ENCODE peak calls at places on chromosomes 1 and 21, in six cellular contexts. One of them, this sample, is unnamed. For H3K9me2, the result is how much of the 10 kb centered on the place peaks cover.

GRCh38 chr1:228108055-228108690 is 926 bp downstream of the MRPL55 start:
- DNase-seq in GM23338: no peak
- DNase-seq in OCI-LY7: no peak
- DNase-seq in hepatocyte: no peak
- DNase-seq in HCT116: no peak
- DNase-seq in PC-9: no peak
- DNase-seq in this sample: no peak

GRCh38 chr1:27517907-27518718 is 28.1 kb upstream of the WASF2 start:
- DNase-seq in GM23338: no peak
- DNase-seq in OCI-LY7: no peak
- DNase-seq in hepatocyte: peak
- DNase-seq in HCT116: no peak
- DNase-seq in PC-9: peak
- DNase-seq in this sample: no peak

GRCh38 chr1:168116327-168116799 is 20.4 kb downstream of the GPR161 start:
- DNase-seq in GM23338: no peak
- DNase-seq in OCI-LY7: no peak
- DNase-seq in hepatocyte: peak
- DNase-seq in HCT116: no peak
- DNase-seq in PC-9: peak
- DNase-seq in this sample: no peak

GRCh38 chr1:154873321-154873950 is 3.4 kb upstream of the KCNN3 start:
- DNase-seq in GM23338: no peak
- DNase-seq in OCI-LY7: no peak
- DNase-seq in hepatocyte: no peak
- DNase-seq in HCT116: no peak
- DNase-seq in PC-9: no peak
- DNase-seq in this sample: no peak

GRCh38 chr1:9065213-9065751 is 4.2 kb downstream of the SLC2A5 start:
- DNase-seq in GM23338: no peak
- DNase-seq in OCI-LY7: peak
- DNase-seq in hepatocyte: no peak
- DNase-seq in HCT116: no peak
- DNase-seq in PC-9: no peak
- DNase-seq in this sample: no peak

GRCh38 chr1:76142771-76143540 is 68.4 kb downstream of the ST6GALNAC3 start:
- DNase-seq in GM23338: no peak
- DNase-seq in OCI-LY7: no peak
- DNase-seq in hepatocyte: no peak
- DNase-seq in HCT116: no peak
- DNase-seq in PC-9: no peak
- DNase-seq in this sample: no peak

GRCh38 chr1:231387770-231388669 is 34.1 kb downstream of the EGLN1 start:
- DNase-seq in GM23338: no peak
- DNase-seq in OCI-LY7: no peak
- DNase-seq in hepatocyte: no peak
- DNase-seq in HCT116: no peak
- DNase-seq in PC-9: no peak
- DNase-seq in this sample: no peak

GRCh38 chr1:214566158-214567104 is 15.0 kb upstream of the PTPN14 start:
- DNase-seq in GM23338: no peak
- DNase-seq in OCI-LY7: no peak
- DNase-seq in hepatocyte: no peak
- DNase-seq in HCT116: no peak
- DNase-seq in PC-9: no peak
- DNase-seq in this sample: no peak

GRCh38 chr1:167862432-167863076 is 51.4 kb downstream of the ADCY10 start:
- DNase-seq in GM23338: no peak
- DNase-seq in OCI-LY7: no peak
- DNase-seq in hepatocyte: no peak
- DNase-seq in HCT116: no peak
- DNase-seq in PC-9: no peak
- DNase-seq in this sample: no peak

GRCh38 chr21:26849428-26850115 is 4.4 kb upstream of the ADAMTS1 start:
- DNase-seq in GM23338: peak
- DNase-seq in OCI-LY7: peak
- DNase-seq in hepatocyte: peak
- DNase-seq in HCT116: peak
- DNase-seq in PC-9: no peak
- DNase-seq in this sample: peak

GRCh38 chr1:229221106-229222019 is 49.5 kb upstream of the RAB4A start:
- DNase-seq in GM23338: no peak
- DNase-seq in OCI-LY7: no peak
- DNase-seq in hepatocyte: peak
- DNase-seq in HCT116: no peak
- DNase-seq in PC-9: peak
- DNase-seq in this sample: no peak

GRCh38 chr1:99062192-99062591 is 57.5 kb upstream of the PLPPR5 start:
- DNase-seq in GM23338: no peak
- DNase-seq in OCI-LY7: no peak
- DNase-seq in hepatocyte: no peak
- DNase-seq in HCT116: no peak
- DNase-seq in PC-9: no peak
- DNase-seq in this sample: no peak

GRCh38 chr1:229148041-229148671 is 122.8 kb upstream of the RAB4A start:
- DNase-seq in GM23338: peak
- DNase-seq in OCI-LY7: no peak
- DNase-seq in hepatocyte: peak
- DNase-seq in HCT116: no peak
- DNase-seq in PC-9: no peak
- DNase-seq in this sample: no peak

GRCh38 chr1:67162954-67163353 is 3.3 kb upstream of the IL23R start:
- DNase-seq in GM23338: no peak
- DNase-seq in OCI-LY7: no peak
- DNase-seq in hepatocyte: peak
- DNase-seq in HCT116: peak
- DNase-seq in PC-9: peak
- DNase-seq in this sample: no peak

GRCh38 chr1:148263128-148263905 is 111.2 kb upstream of the NBPF11 start:
- DNase-seq in GM23338: peak
- DNase-seq in OCI-LY7: peak
- DNase-seq in hepatocyte: peak
- DNase-seq in HCT116: peak
- DNase-seq in PC-9: peak
- DNase-seq in this sample: peak

GRCh38 chr1:210446479-210446878 is 117.8 kb downstream of the HHAT start:
- DNase-seq in GM23338: no peak
- DNase-seq in OCI-LY7: no peak
- DNase-seq in hepatocyte: peak
- DNase-seq in HCT116: no peak
- DNase-seq in PC-9: peak
- DNase-seq in this sample: no peak

GRCh38 chr1:198123146-198123545 is 33.7 kb upstream of the NEK7 start:
- DNase-seq in GM23338: no peak
- DNase-seq in OCI-LY7: no peak
- DNase-seq in hepatocyte: no peak
- DNase-seq in HCT116: no peak
- DNase-seq in PC-9: no peak
- DNase-seq in this sample: no peak

GRCh38 chr1:193542668-193543067 is 356.3 kb upstream of the B3GALT2 start:
- DNase-seq in GM23338: peak
- DNase-seq in OCI-LY7: no peak
- DNase-seq in hepatocyte: peak
- DNase-seq in HCT116: no peak
- DNase-seq in PC-9: no peak
- DNase-seq in this sample: no peak

GRCh38 chr1:109947582-109948284 is 36.8 kb upstream of the AHCYL1 start:
- DNase-seq in GM23338: peak
- DNase-seq in OCI-LY7: no peak
- DNase-seq in hepatocyte: no peak
- DNase-seq in HCT116: no peak
- DNase-seq in PC-9: no peak
- DNase-seq in this sample: no peak

GRCh38 chr1:109948285-109948630 is 36.3 kb upstream of the AHCYL1 start:
- DNase-seq in GM23338: no peak
- DNase-seq in OCI-LY7: no peak
- DNase-seq in hepatocyte: no peak
- DNase-seq in HCT116: no peak
- DNase-seq in PC-9: no peak
- DNase-seq in this sample: no peak

GRCh38 chr1:109942434-109942833 is 31.8 kb downstream of the CSF1 start:
- DNase-seq in GM23338: no peak
- DNase-seq in OCI-LY7: no peak
- DNase-seq in hepatocyte: no peak
- DNase-seq in HCT116: no peak
- DNase-seq in PC-9: no peak
- DNase-seq in this sample: no peak

GRCh38 chr1:109950033-109950432 is 34.5 kb upstream of the AHCYL1 start:
- DNase-seq in GM23338: no peak
- DNase-seq in OCI-LY7: no peak
- DNase-seq in hepatocyte: no peak
- DNase-seq in HCT116: no peak
- DNase-seq in PC-9: no peak
- DNase-seq in this sample: no peak

DNA sequence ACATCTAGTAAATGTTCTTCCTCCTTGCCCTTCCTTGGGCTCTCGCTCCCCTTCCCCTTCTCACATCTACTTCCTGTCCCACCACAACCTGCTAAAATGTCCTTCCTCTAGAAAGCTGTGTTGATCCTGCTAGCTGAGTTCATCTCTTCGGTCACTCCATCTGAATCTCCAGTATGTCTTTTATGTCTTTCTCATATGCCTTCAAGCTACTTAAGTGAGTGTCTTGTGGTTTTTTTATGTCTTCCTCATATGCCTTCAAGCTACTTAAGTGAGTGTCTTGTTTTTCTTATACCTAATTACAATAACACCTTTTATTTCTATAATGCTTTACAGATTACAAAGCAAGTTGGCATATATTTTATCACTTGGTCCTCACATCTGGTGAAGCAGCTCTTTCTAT is 33.9 kb downstream of the CSF1 start:
- DNase-seq in GM23338: no peak
- DNase-seq in OCI-LY7: no peak
- DNase-seq in hepatocyte: no peak
- DNase-seq in HCT116: no peak
- DNase-seq in PC-9: no peak
- DNase-seq in this sample: no peak
- H3K9me2 ChIP-seq in GM23338: under half
- H3K9me2 ChIP-seq in OCI-LY7: under half
- H3K9me2 ChIP-seq in hepatocyte: under half
- H3K9me2 ChIP-seq in HCT116: under half
- H3K9me2 ChIP-seq in PC-9: under half
- H3K9me2 ChIP-seq in this sample: under half

DNA sequence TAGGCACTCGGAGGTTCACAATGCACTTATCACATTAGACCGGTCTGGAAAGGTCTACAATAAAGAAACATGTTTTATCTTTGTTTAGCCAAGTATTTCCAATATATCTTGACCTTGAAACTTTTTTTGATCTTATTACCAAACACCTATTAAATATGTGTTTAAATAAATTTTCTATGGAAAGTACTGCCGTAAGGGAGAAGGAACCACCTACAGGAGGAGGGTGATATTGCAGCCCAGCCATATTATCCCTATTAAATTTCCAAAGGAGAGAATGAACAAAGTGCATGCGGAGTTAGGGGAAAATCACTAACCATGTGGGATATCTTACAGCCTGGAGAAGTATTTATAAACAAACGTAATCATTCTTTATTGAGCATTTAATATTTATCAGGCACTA is 14.5 kb downstream of the BRINP2 start:
- DNase-seq in GM23338: peak
- DNase-seq in OCI-LY7: no peak
- DNase-seq in hepatocyte: no peak
- DNase-seq in HCT116: peak
- DNase-seq in PC-9: no peak
- DNase-seq in this sample: no peak
- H3K9me2 ChIP-seq in GM23338: under half
- H3K9me2 ChIP-seq in OCI-LY7: under half
- H3K9me2 ChIP-seq in hepatocyte: under half
- H3K9me2 ChIP-seq in HCT116: under half
- H3K9me2 ChIP-seq in PC-9: under half
- H3K9me2 ChIP-seq in this sample: under half

DNA sequence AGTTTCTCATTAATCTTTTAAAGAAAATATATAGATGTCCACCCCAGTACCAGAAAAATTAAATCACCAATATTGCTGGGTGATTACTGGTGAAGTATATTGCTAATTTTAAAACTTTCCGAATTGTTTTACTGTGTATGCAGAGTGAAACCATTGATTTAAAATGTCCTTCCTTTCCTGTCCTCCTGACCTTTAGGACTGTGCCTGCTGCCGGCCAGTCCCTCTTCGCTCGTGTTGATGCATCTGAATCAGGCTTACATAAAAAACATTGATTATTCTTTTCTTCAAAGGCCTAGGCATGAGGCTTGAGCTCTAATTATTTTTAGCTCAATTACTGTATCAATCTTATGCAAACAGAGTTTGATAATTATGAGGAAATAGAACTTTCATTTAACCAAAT is 1128.1 kb downstream of the BRINP3 start:
- DNase-seq in GM23338: no peak
- DNase-seq in OCI-LY7: no peak
- DNase-seq in hepatocyte: no peak
- DNase-seq in HCT116: no peak
- DNase-seq in PC-9: no peak
- DNase-seq in this sample: no peak
- H3K9me2 ChIP-seq in GM23338: under half
- H3K9me2 ChIP-seq in OCI-LY7: under half
- H3K9me2 ChIP-seq in hepatocyte: under half
- H3K9me2 ChIP-seq in HCT116: under half
- H3K9me2 ChIP-seq in PC-9: under half
- H3K9me2 ChIP-seq in this sample: under half

GRCh38 chr1:234559152-234559916 is 50.6 kb downstream of the IRF2BP2 start:
- DNase-seq in GM23338: no peak
- DNase-seq in OCI-LY7: no peak
- DNase-seq in hepatocyte: no peak
- DNase-seq in HCT116: no peak
- DNase-seq in PC-9: no peak
- DNase-seq in this sample: no peak
- H3K9me2 ChIP-seq in GM23338: under half
- H3K9me2 ChIP-seq in OCI-LY7: under half
- H3K9me2 ChIP-seq in hepatocyte: under half
- H3K9me2 ChIP-seq in HCT116: under half
- H3K9me2 ChIP-seq in PC-9: under half
- H3K9me2 ChIP-seq in this sample: under half

GRCh38 chr1:39195166-39196111 is 9.1 kb upstream of the MACF1 start:
- DNase-seq in GM23338: no peak
- DNase-seq in OCI-LY7: no peak
- DNase-seq in hepatocyte: no peak
- DNase-seq in HCT116: no peak
- DNase-seq in PC-9: no peak
- DNase-seq in this sample: no peak
- H3K9me2 ChIP-seq in GM23338: under half
- H3K9me2 ChIP-seq in OCI-LY7: under half
- H3K9me2 ChIP-seq in hepatocyte: under half
- H3K9me2 ChIP-seq in HCT116: under half
- H3K9me2 ChIP-seq in PC-9: under half
- H3K9me2 ChIP-seq in this sample: under half

DNA sequence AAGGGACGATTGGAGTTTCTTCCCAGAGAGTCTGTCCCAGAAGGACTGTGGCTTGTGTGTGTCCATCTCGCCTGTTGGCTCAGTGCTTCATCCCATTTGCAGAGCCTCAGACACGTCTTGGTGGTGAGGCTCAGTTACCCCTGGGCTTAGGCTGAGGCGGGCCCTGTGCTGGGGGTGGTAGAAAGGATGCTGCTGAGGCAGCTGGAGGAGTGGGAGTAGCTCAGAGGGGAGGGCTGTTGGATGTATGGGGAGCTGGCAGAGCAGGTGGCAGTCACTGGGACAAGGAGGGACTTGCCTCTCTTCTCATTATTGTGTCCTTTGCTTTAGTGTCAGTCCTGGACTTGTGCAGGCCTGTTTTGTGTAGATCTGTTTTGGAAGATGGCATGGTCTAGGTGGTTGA is 7.3 kb upstream of the MIIP start:
- DNase-seq in GM23338: no peak
- DNase-seq in OCI-LY7: no peak
- DNase-seq in hepatocyte: no peak
- DNase-seq in HCT116: no peak
- DNase-seq in PC-9: no peak
- DNase-seq in this sample: no peak
- H3K9me2 ChIP-seq in GM23338: under half
- H3K9me2 ChIP-seq in OCI-LY7: under half
- H3K9me2 ChIP-seq in hepatocyte: under half
- H3K9me2 ChIP-seq in HCT116: under half
- H3K9me2 ChIP-seq in PC-9: under half
- H3K9me2 ChIP-seq in this sample: under half

This sample was measured in MM.1S.